ENCODE peak calls at places on chromosomes 11 and 22, in seven cellular contexts. L, A, E, O, S, I and Q are unnamed samples.

GRCh38 chr11:126893796-126894195 is 106.8 kb downstream of the KIRREL3 start:
- DNase-seq in L (no peak), A (no peak), E (no peak), O (no peak), S (no peak), I (no peak), Q (no peak)

GRCh38 chr11:26112190-26112715 is 219.7 kb upstream of the ANO3 start:
- DNase-seq in L (no peak), A (no peak), E (no peak), O (no peak), S (no peak), I (no peak), Q (no peak)

GRCh38 chr22:16824718-16825687 is at the start of gene XKR3:
- DNase-seq in L (no peak), A (no peak), E (no peak), O (no peak), S (no peak), I (no peak), Q (no peak)

GRCh38 chr11:40403321-40403720 is 1056.1 kb downstream of the LRRC4C start:
- DNase-seq in L (no peak), A (no peak), E (no peak), O (no peak), S (no peak), I (no peak), Q (no peak)

GRCh38 chr11:64556721-64557250 is 34.2 kb upstream of the SLC22A12 start:
- DNase-seq in L (no peak), A (no peak), E (no peak), O (no peak), S (no peak), I (no peak), Q (no peak)

GRCh38 chr22:35421121-35421520 is 21.2 kb downstream of the MCM5 start:
- DNase-seq in L (no peak), A (no peak), E (no peak), O (no peak), S (no peak), I (no peak), Q (no peak)

GRCh38 chr22:37164535-37164887 is 14.8 kb upstream of the IL2RB start:
- DNase-seq in L (no peak), A (no peak), E (no peak), O (no peak), S (no peak), I (no peak), Q (no peak)

GRCh38 chr11:102306817-102307814 is 10.2 kb upstream of the BIRC3 start:
- DNase-seq in L (no peak), A (no peak), E (no peak), O (no peak), S (no peak), I (no peak), Q (no peak)

GRCh38 chr11:123184531-123184930 is 10.5 kb downstream of the CLMP start:
- DNase-seq in L (no peak), A (no peak), E (no peak), O (no peak), S (no peak), I (no peak), Q (no peak)

GRCh38 chr11:117442869-117443239 is 115.2 kb downstream of the CEP164 start:
- DNase-seq in L (no peak), A (no peak), E (no peak), O (no peak), S (no peak), I (no peak), Q (no peak)

DNA sequence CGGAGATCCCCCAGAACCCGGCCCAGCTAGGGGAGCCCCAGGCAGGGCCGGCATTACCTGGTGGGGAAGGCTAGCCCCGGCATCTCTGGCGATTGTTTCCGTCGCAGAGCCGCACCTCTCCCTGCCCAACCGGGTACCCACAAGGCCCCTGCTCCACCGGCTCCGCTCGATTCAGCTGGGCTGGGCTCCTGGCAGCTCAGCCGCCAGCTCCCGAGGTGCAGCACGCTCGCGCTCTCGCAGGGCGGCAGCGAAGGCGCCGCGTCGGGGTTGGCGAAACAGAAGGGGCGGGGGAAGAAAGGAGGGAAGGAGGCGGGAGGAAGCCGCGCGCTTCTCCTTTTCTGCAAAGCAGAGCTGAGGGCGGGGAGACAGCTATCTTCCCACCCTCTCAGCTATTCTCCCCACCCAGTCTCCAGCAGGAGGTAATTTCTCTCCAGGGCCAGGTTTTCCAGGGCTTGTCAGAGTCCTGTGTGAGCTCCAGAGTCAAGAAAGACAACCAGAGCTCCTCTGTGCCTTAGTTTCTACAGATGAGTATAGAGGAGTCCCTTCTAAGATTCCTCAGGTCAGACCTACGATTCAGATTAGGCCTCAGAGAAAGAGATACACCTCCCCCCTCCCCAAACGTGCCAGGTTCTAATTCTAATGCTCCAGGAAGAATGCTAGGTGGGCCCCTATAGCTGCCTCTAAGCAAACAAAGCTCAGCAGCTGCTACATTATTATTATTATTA is 62.0 kb downstream of the PAK1 start:
- DNase-seq in L (peak; percentile 93), A (peak; percentile 80), E (peak; percentile 81), O (peak; percentile 28), S (no peak), I (peak; percentile 94), Q (peak; percentile 88)
- TF ChIP-seq CTCF in L (peak; percentile 3), A (no peak), E (peak; percentile 33), O (peak; percentile 7), S (no peak), I (no peak), Q (peak; percentile 3)

GRCh38 chr11:20618083-20618482 is 18.7 kb downstream of the SLC6A5 start:
- DNase-seq in L (no peak), A (no peak), E (no peak), O (no peak), S (no peak), I (no peak), Q (no peak)
- H3K4me3 ChIP-seq in L (no peak overlapping the region), A (no peak overlapping the region), E (no peak overlapping the region), O (no peak overlapping the region), S (no peak overlapping the region), I (no peak overlapping the region), Q (no peak overlapping the region)

DNA sequence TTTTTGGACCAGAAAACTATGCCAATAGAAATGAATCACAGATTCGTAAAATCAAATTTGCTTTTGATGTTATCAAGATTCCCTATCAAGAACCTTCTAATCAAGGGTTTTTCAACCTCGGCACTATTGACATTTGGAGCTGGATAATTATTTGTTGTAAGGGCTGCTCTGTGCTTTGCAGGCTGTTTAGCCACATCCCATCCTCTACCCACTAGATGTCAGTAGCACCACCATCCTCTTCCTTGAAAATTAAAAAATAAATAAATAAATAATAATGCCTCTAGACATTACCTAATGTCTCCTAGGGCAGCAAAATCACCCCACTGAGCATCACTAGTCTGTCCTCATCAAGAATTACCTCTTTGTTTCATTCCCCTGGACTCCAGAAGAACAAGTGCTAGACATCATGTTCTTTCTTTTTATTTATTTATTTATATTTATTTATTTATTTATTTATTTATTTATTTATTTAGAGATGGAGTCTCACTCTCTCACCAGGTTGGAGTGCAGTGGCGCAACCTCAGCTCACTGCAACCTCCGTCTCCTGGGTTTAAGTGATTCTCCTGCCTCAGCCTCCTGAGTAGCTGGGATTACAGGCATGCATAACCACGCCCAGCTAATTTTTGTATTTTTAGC is 744.7 kb downstream of the KCNA4 start:
- DNase-seq in L (no peak), A (no peak), E (no peak), O (no peak), S (no peak), I (no peak), Q (peak; percentile 81)
- TF ChIP-seq CTCF in L (no peak), A (peak; percentile 39), E (no peak), O (peak; percentile 58), S (peak; percentile 40), I (peak; percentile 23), Q (peak; percentile 72)

GRCh38 chr22:30048711-30049110 is 31.6 kb upstream of the HORMAD2 start:
- DNase-seq in L (no peak), A (no peak), E (no peak), O (no peak), S (no peak), I (no peak), Q (no peak)
- H3K4me3 ChIP-seq in L (no peak overlapping the region), A (no peak overlapping the region), E (no peak overlapping the region), O (no peak overlapping the region), S (no peak overlapping the region), I (no peak overlapping the region), Q (no peak overlapping the region)